ENCODE peak calls at places on chromosomes 7 and 10, in seven cellular contexts. S is transverse colon, R is adrenal gland, I is ovary, K is tibial nerve, E is HCT116, H is breast epithelium. G is an unnamed sample.

GRCh38 chr7:158431941-158432347 is 155.7 kb downstream of the PTPRN2 start:
- DNase-seq in S (peak; percentile 76), R (peak; percentile 71), I (peak; percentile 55), K (peak; percentile 26), E (peak; percentile 54), H (no peak), G (no peak)

GRCh38 chr10:30282226-30282625 is 66.9 kb downstream of the MTPAP start:
- DNase-seq in S (no peak), R (no peak), I (no peak), K (no peak), E (no peak), H (no peak), G (no peak)

GRCh38 chr7:3493499-3493898 is 192.4 kb downstream of the SDK1 start:
- DNase-seq in S (no peak), R (no peak), I (no peak), K (no peak), E (no peak), H (no peak), G (no peak)

GRCh38 chr7:542935-543789 is 23.5 kb upstream of the PDGFA start:
- DNase-seq in S (no peak), R (peak; percentile 66), I (no peak), K (no peak), E (no peak), H (no peak), G (no peak)

GRCh38 chr7:132735476-132735875 is 159.2 kb upstream of the PLXNA4 start:
- DNase-seq in S (no peak), R (no peak), I (no peak), K (no peak), E (no peak), H (no peak), G (no peak)

GRCh38 chr10:44293842-44294241 is 91.1 kb downstream of the CXCL12 start:
- DNase-seq in S (peak; percentile 16), R (no peak), I (peak; percentile 47), K (no peak), E (no peak), H (peak; percentile 66), G (no peak)

GRCh38 chr7:48031111-48031510 is 2.2 kb upstream of the SUN3 start:
- DNase-seq in S (no peak), R (no peak), I (no peak), K (no peak), E (no peak), H (no peak), G (no peak)

GRCh38 chr10:44292390-44293002 is 92.4 kb downstream of the CXCL12 start:
- DNase-seq in S (no peak), R (no peak), I (no peak), K (no peak), E (no peak), H (no peak), G (no peak)

GRCh38 chr7:92925876-92926696 is 89.7 kb upstream of the CDK6 start:
- DNase-seq in S (no peak), R (no peak), I (no peak), K (no peak), E (no peak), H (no peak), G (no peak)

GRCh38 chr10:109205929-109206585 is 717.3 kb downstream of the XPNPEP1 start:
- DNase-seq in S (no peak), R (no peak), I (no peak), K (no peak), E (no peak), H (no peak), G (peak; percentile 2)

GRCh38 chr10:80599424-80599847 is 61.7 kb downstream of the SH2D4B start:
- DNase-seq in S (peak; percentile 30), R (peak; percentile 54), I (no peak), K (no peak), E (peak; percentile 59), H (no peak), G (peak; percentile 63)

GRCh38 chr10:124730790-124731189 is 13.4 kb downstream of the FAM53B start:
- DNase-seq in S (no peak), R (peak; percentile 33), I (no peak), K (no peak), E (no peak), H (no peak), G (no peak)

GRCh38 chr7:105776986-105777910 is 99.2 kb downstream of the ATXN7L1 start:
- DNase-seq in S (no peak), R (peak; percentile 51), I (no peak), K (no peak), E (peak; percentile 67), H (no peak), G (no peak)

GRCh38 chr10:123836418-123837145 is 55.0 kb downstream of the CPXM2 start:
- DNase-seq in S (no peak), R (no peak), I (no peak), K (no peak), E (no peak), H (no peak), G (no peak)

GRCh38 chr10:49187950-49188761 is at the start of gene TMEM273:
- DNase-seq in S (peak; percentile 68), R (peak; percentile 82), I (no peak), K (peak; percentile 42), E (no peak), H (no peak), G (no peak)

GRCh38 chr10:128035557-128035973 is 90.7 kb downstream of the MKI67 start:
- DNase-seq in S (peak; percentile 68), R (peak; percentile 70), I (no peak), K (no peak), E (peak; percentile 21), H (peak; percentile 33), G (peak; percentile 48)

GRCh38 chr7:68706291-68706690 is 892.0 kb upstream of the AUTS2 start:
- DNase-seq in S (no peak), R (no peak), I (no peak), K (no peak), E (no peak), H (no peak), G (no peak)

GRCh38 chr10:58813573-58813972 is 300.9 kb downstream of the BICC1 start:
- DNase-seq in S (no peak), R (no peak), I (no peak), K (no peak), E (no peak), H (no peak), G (no peak)

GRCh38 chr7:80954181-80954580 is 35.3 kb upstream of the SEMA3C start:
- DNase-seq in S (no peak), R (no peak), I (no peak), K (no peak), E (no peak), H (no peak), G (no peak)

GRCh38 chr10:75722609-75723008 is 291.2 kb downstream of the LRMDA start:
- DNase-seq in S (no peak), R (no peak), I (no peak), K (no peak), E (no peak), H (no peak), G (no peak)

GRCh38 chr7:102104245-102104644 is 182.4 kb upstream of the SH2B2 start:
- DNase-seq in S (no peak), R (no peak), I (no peak), K (no peak), E (no peak), H (no peak), G (no peak)

GRCh38 chr10:25048463-25048862 is 32.1 kb downstream of the THNSL1 start:
- DNase-seq in S (peak; percentile 42), R (no peak), I (no peak), K (no peak), E (no peak), H (no peak), G (no peak)

GRCh38 chr10:42961156-42961589 is 115.7 kb upstream of the RET start:
- DNase-seq in S (no peak), R (no peak), I (no peak), K (no peak), E (no peak), H (peak; percentile 14), G (no peak)

DNA sequence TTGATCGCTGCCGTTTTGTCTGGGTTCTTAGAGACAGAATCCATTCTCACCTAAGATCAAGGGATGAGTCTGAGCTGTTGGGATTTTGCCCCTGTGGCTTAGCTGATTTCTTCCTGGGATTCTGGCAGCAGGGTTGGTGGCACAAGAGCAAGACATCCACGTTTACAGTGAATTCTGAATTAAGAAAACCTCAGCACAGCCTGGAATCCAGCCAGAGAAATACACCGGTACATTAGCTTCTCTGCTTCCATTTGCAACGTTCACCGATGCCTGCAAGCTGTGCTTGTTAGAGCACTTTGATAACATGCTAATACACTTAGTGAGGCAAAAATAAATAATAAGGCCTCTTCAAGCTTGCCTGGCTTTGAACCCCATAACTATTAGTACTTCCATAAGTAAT is 569.8 kb downstream of the CALN1 start:
- DNase-seq in S (no peak), R (no peak), I (no peak), K (no peak), E (no peak), H (no peak), G (no peak)
- TF ChIP-seq POLR2A in S (no peak), R (no peak), I (no peak), K (no peak), E (no peak), H (no peak), G (no peak)

DNA sequence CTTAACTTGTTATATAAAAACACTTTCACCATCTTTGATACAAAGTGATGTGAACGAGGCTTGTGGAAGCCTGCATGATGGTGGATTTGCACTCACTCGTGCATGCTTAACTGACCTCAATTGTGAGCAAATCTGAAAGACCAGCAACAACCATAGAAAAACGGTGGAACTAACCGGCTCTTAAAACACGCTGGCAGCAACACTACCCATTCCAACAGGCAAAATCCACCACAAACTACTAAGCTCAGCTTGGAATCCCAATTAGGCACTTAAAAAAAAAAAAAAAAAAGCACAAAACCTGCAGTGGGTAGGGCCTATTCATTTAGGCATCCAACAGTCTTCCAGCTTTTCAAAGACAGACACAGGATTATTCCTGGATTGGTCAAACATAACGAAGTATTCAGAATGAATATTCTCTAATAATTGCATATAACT is 1.8 kb downstream of the GDI2 start:
- DNase-seq in S (no peak), R (no peak), I (no peak), K (no peak), E (no peak), H (no peak), G (no peak)
- TF ChIP-seq POLR2A in S (no peak), R (no peak), I (no peak), K (no peak), E (no peak), H (no peak), G (no peak)

GRCh38 chr7:43905209-43905946 is 1.0 kb downstream of the URGCP start:
- DNase-seq in S (peak; percentile 79), R (peak; percentile 85), I (peak; percentile 38), K (no peak), E (peak; percentile 13), H (peak; percentile 19), G (peak; percentile 13)
- TF ChIP-seq POLR2A in S (peak; percentile 85), R (no peak), I (no peak), K (no peak), E (no peak), H (no peak), G (no peak)

DNA sequence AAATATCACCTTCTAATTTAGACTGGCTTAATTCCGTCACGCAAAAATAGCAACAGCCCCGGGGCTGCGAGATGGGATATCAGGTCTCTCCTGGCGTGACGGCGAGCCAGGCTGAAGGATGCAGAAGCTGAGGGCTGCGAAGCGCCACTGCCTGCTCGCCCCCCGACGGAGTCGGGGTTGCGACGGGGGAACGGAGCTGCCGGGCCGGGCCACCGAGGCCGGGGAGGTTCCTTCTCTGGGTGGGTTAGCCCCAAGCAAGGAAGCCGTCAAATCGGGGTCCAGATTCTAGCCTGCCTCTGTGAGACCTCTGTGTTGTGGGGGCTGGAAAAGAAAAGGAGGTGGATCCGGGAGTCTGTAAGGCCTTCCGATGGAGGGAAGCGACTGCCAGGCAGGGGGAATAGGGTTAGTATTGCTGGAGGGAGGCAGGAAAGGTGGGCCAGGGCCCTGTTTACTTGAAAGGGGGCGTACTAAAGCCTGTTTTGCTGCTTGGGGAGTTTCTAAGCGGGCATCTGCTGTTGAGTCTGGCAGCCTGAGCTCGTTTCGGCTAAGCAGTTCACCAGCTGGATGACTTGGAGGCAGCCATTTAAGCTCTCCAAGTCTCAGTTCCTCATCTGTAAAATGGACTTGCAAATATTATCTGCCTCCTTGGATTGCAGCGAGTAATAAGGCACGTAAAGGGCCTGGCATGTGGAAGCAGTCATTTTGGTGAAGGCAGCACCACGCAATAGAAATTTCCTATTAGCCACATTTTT is 43.8 kb downstream of the LDB3 start:
- DNase-seq in S (no peak), R (peak; percentile 67), I (peak; percentile 69), K (no peak), E (no peak), H (peak; percentile 32), G (no peak)
- TF ChIP-seq POLR2A in S (no peak), R (no peak), I (no peak), K (no peak), E (no peak), H (no peak), G (no peak)

G was measured in erythroblast.